ENCODE peak calls at places on chromosomes 2 and 18, in four cellular contexts. O, V, C and T are unnamed samples. For H3K27me3 and H3K4me1, the result is how much of the 10 kb centered on the place peaks cover.

GRCh38 chr2:179842498-179843153 is 18.8 kb downstream of the ZNF385B start:
- DNase-seq in O (peak), V (no peak), C (peak), T (no peak)

GRCh38 chr2:219469186-219469724 is 29.4 kb upstream of the GMPPA start:
- DNase-seq in O (no peak), V (peak), C (peak), T (peak)

GRCh38 chr2:205323929-205324328 is 358.4 kb upstream of the NRP2 start:
- DNase-seq in O (no peak), V (no peak), C (peak), T (peak)

GRCh38 chr2:45212953-45213635 is 203.8 kb upstream of the SIX2 start:
- DNase-seq in O (no peak), V (no peak), C (no peak), T (no peak)

GRCh38 chr2:61471905-61472805 is 1.3 kb upstream of the USP34 start:
- DNase-seq in O (no peak), V (peak), C (peak), T (peak)

GRCh38 chr18:50665519-50665918 is 105.6 kb downstream of the MAPK4 start:
- DNase-seq in O (no peak), V (no peak), C (no peak), T (no peak)

GRCh38 chr2:38856165-38856564 is 19.6 kb downstream of the DHX57 start:
- DNase-seq in O (no peak), V (no peak), C (peak), T (peak)

GRCh38 chr2:17901246-17901645 is 22.8 kb downstream of the KCNS3 start:
- DNase-seq in O (no peak), V (no peak), C (no peak), T (peak)

GRCh38 chr2:3644246-3644525 is 13.8 kb upstream of the ALLC start:
- DNase-seq in O (no peak), V (no peak), C (no peak), T (no peak)

GRCh38 chr2:200619275-200619674 is 33.5 kb downstream of the AOX1 start:
- DNase-seq in O (no peak), V (peak), C (peak), T (no peak)

GRCh38 chr2:230537531-230537976 is 121.6 kb downstream of the SP100 start:
- DNase-seq in O (no peak), V (no peak), C (no peak), T (no peak)

DNA sequence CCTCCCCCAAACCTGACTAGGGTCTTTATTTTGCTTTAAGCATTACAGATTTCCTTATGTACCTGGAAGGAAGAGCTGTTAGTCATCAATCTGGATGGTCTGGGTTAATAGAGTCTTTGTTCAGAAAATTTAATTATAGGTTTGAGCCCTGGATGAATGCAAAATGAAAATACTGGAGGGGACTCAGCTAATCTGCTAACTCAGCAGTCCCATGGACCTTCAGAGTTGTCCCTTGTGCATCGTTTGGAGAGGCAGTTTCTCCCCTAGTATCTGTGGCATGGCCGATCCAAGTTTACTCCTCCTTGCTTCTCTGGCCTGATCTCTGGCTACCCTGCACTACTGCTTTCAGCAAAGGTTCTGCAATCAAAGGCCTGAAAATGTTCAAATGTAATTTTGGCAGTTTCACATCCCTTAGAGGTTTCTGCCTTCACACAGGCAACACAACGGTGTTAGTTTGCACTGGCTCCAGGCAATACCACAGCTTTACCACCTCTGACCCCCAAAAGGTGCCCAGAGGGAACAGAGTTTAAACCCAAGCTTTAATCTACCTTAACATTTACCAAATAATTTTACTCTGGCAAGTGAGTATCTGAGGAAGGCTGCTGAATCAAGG is 134.3 kb downstream of the THADA start:
- DNase-seq in O (no peak), V (no peak), C (no peak), T (peak)
- H2AFZ ChIP-seq in O (no peak), V (no peak), C (no peak), T (peak)

DNA sequence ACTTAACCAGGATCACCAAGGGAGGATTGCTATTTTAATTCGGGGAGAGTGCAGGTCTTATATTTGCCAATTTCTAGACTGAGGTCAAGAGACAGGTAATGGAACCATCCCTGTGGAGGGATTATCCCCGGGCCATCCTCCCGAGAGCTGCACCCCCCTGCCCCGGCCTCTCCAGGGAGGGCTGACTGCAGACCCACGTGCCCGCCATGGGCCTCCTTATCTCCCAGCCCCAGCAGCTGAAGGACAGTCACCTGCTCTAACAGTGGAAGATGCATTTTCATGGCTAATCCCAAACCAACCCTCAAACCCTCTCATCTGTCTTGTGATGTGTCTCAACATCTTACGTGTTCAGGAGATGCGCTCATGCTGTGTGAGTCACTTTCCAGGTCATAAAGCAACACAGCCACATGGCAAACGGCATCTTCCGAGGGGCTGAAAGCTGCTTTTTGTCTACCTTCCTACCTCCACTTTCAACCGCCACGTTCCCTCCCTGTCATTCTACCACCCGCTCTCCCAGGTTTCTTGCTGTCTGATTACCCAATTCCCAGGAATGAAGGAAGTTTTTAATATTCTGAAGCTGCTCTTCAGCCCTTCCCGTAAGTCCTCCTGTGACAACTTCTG is 54.6 kb downstream of the MBP start:
- DNase-seq in O (no peak), V (peak), C (peak), T (peak)
- H3K27me3 ChIP-seq in O (under half), V (under half), C (under half), T (under half)

GRCh38 chr2:68734176-68734575 is 435 bp upstream of the ARHGAP25 start:
- DNase-seq in O (no peak), V (no peak), C (no peak), T (no peak)
- H3K4me1 ChIP-seq in O (under half), V (under half), C (under half), T (under half)

DNA sequence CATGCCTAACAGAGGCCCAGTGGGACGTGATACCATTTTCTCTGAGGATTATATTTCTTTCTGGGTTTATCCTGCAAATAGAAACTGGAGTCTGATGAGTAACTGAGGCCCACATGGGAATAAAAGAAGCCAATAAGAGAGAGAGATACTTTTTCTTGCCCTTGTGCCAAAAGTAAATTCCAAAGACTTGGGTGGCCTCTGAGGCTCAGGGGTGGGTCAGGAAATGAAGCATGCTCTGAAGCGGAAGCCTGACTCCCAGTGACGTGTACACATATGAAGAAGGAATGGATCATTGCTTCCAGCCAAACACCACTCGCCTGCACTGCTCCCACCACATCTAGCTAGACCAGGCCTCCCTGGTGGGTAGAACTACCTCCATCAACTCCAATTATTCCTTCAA is 273.6 kb upstream of the NCKAP5 start:
- DNase-seq in O (peak), V (peak), C (peak), T (peak)
- H2AFZ ChIP-seq in O (peak), V (peak), C (peak), T (peak)